ENCODE peak calls at places on chromosomes 5 and 9, in six cellular contexts. G is heart left ventricle, W is HT1080, Z is pons, M is GM19239, S is T-helper 17 cell. F is an unnamed sample.

GRCh38 chr9:33263131-33263935 is 1.2 kb downstream of the BAG1 start:
- DNase-seq in S (no peak), M (no peak), W (peak; percentile 15), Z (peak; percentile 20), G (no peak), F (peak; percentile 34)

GRCh38 chr5:78467744-78468357 is 107.4 kb downstream of the SCAMP1 start:
- DNase-seq in M (no peak), S (no peak), W (peak; percentile 22), Z (peak; percentile 58), G (no peak), F (peak; percentile 40)

GRCh38 chr5:140221697-140222223 is 46.8 kb downstream of the CYSTM1 start:
- DNase-seq in Z (no peak), W (peak; percentile 90), G (peak; percentile 59), M (no peak), S (no peak), F (no peak)

GRCh38 chr9:134283111-134283515 is 43.1 kb upstream of the RXRA start:
- DNase-seq in S (no peak), M (no peak), G (peak; percentile 87), W (no peak), Z (peak; percentile 74), F (no peak)

GRCh38 chr9:77839459-77840140 is 191.5 kb upstream of the GNA14 start:
- DNase-seq in G (no peak), S (no peak), Z (no peak), M (no peak), W (peak; percentile 42), F (no peak)

GRCh38 chr5:167452186-167452585 is 839.3 kb upstream of the WWC1 start:
- DNase-seq in W (no peak), G (no peak), S (no peak), Z (no peak), M (no peak), F (no peak)

GRCh38 chr5:64299805-64300204 is 134.2 kb downstream of the RNF180 start:
- DNase-seq in W (peak; percentile 80), S (no peak), Z (no peak), G (no peak), M (no peak), F (no peak)

GRCh38 chr5:111511174-111512025 is 935 bp downstream of the STARD4 start:
- DNase-seq in W (no peak), G (no peak), S (no peak), M (no peak), Z (peak; percentile 53), F (no peak)

GRCh38 chr5:137296213-137296702 is 202.9 kb downstream of the SPOCK1 start:
- DNase-seq in G (no peak), Z (peak; percentile 28), W (no peak), S (no peak), M (no peak), F (no peak)

GRCh38 chr9:23663536-23663935 is 162.5 kb downstream of the ELAVL2 start:
- DNase-seq in Z (no peak), M (no peak), G (no peak), W (peak; percentile 39), S (no peak), F (no peak)

GRCh38 chr5:131270809-131271208 is 7.0 kb downstream of the CDC42SE2 start:
- DNase-seq in S (no peak), G (no peak), W (peak; percentile 79), Z (no peak), M (no peak), F (no peak)

GRCh38 chr5:10505517-10506095 is 58.3 kb upstream of the ANKRD33B start:
- DNase-seq in G (no peak), Z (peak; percentile 30), S (no peak), W (no peak), M (no peak), F (no peak)

GRCh38 chr5:141881886-141882285 is 3.7 kb upstream of the PCDH1 start:
- DNase-seq in S (no peak), M (no peak), G (no peak), W (no peak), Z (no peak), F (peak; percentile 25)

GRCh38 chr9:127448112-127448805 is 2.9 kb downstream of the RPL12 start:
- DNase-seq in G (no peak), Z (no peak), S (no peak), M (no peak), W (no peak), F (no peak)

GRCh38 chr5:145791866-145792265 is 43.3 kb downstream of the PRELID2 start:
- DNase-seq in S (no peak), M (no peak), W (no peak), G (no peak), Z (no peak), F (no peak)

F was measured in SK-N-DZ.